ENCODE peak calls at places on chromosomes 4 and X, in ten cellular contexts. J is HCT116, B is IMR-90, X is right lobe of liver, W is tibial nerve, G is cardiac muscle cell, H is mucosa of descending colon, N is lower lobe of right lung, Q is left ventricle myocardium inferior, D is colonic mucosa. O is an unnamed sample.

GRCh38 chr4:6549890-6550620 is 24.9 kb upstream of the MAN2B2 start:
- DNase-seq in Q (peak; percentile 42), G (no peak), N (no peak), X (no peak), H (no peak), J (no peak), B (no peak), W (no peak), D (no peak), O (no peak)

GRCh38 chrX:136310411-136310810 is 9.6 kb downstream of the ADGRG4 start:
- DNase-seq in H (no peak), J (no peak), D (no peak), B (peak; percentile 1), N (no peak), Q (no peak), W (no peak), G (peak; percentile 20), X (no peak), O (no peak)

GRCh38 chr4:143381171-143382118 is 44.8 kb downstream of the GAB1 start:
- DNase-seq in H (peak; percentile 64), J (no peak), B (peak; percentile 93), D (peak; percentile 80), G (peak; percentile 87), W (peak; percentile 76), N (peak; percentile 63), X (peak; percentile 68), Q (peak; percentile 89), O (no peak)

GRCh38 chrX:132908891-132909290 is 49.5 kb downstream of the HS6ST2 start:
- DNase-seq in H (no peak), D (no peak), J (no peak), N (no peak), G (no peak), X (no peak), B (no peak), Q (no peak), W (no peak), O (no peak)

GRCh38 chrX:69319376-69319775 is 154.1 kb upstream of the PJA1 start:
- DNase-seq in H (no peak), B (no peak), J (no peak), N (no peak), X (no peak), G (no peak), W (no peak), D (no peak), Q (no peak), O (no peak)

GRCh38 chr4:126807132-126807531 is 825.6 kb upstream of the INTU start:
- DNase-seq in B (peak; percentile 4), D (no peak), J (no peak), Q (no peak), G (no peak), X (no peak), W (no peak), N (no peak), H (no peak), O (no peak)

GRCh38 chrX:46444011-46444410 is 101.2 kb downstream of the ZNF674 start:
- DNase-seq in J (peak; percentile 74), G (peak; percentile 72), H (no peak), W (no peak), D (no peak), N (no peak), B (peak; percentile 89), X (no peak), Q (no peak), O (no peak)

GRCh38 chr4:99886146-99886545 is 8.1 kb downstream of the LAMTOR3 start:
- DNase-seq in B (peak; percentile 65), H (no peak), J (no peak), D (no peak), X (no peak), Q (no peak), G (peak; percentile 73), W (no peak), N (no peak), O (no peak)

GRCh38 chrX:119174900-119175299 is 47.3 kb upstream of the KIAA1210 start:
- DNase-seq in J (no peak), D (no peak), B (no peak), G (no peak), N (no peak), H (no peak), W (no peak), X (no peak), Q (no peak), O (no peak)

GRCh38 chr4:47525154-47525819 is 40.2 kb downstream of the ATP10D start:
- DNase-seq in N (no peak), H (no peak), Q (no peak), G (peak; percentile 94), W (peak; percentile 49), J (peak; percentile 21), B (peak; percentile 97), D (no peak), X (no peak), O (no peak)

GRCh38 chrX:153830632-153831434 is 489 bp upstream of the PDZD4 start:
- DNase-seq in J (no peak), D (no peak), W (no peak), X (no peak), B (no peak), Q (no peak), N (no peak), H (no peak), G (no peak), O (no peak)

GRCh38 chr4:154551872-154552686 is 1.9 kb upstream of the PLRG1 start:
- DNase-seq in W (peak; percentile 77), G (peak; percentile 87), N (peak; percentile 74), H (peak; percentile 66), X (peak; percentile 67), B (peak; percentile 82), Q (peak; percentile 55), D (peak; percentile 76), J (peak; percentile 79), O (peak; percentile 75)

GRCh38 chrX:9379697-9380551 is 84.9 kb upstream of the TBL1X start:
- DNase-seq in B (peak; percentile 61), J (peak; percentile 32), G (peak; percentile 17), H (no peak), Q (no peak), N (no peak), D (peak; percentile 62), W (no peak), X (no peak), O (no peak)

GRCh38 chrX:48461830-48462229 is 8.2 kb downstream of the SLC38A5 start:
- DNase-seq in X (no peak), H (no peak), J (no peak), D (no peak), B (peak; percentile 12), N (no peak), G (no peak), W (no peak), Q (no peak), O (no peak)

GRCh38 chr4:21768349-21769310 is 179.9 kb downstream of the KCNIP4 start:
- DNase-seq in G (peak; percentile 73), J (peak; percentile 28), B (peak; percentile 52), N (no peak), X (no peak), Q (no peak), D (peak; percentile 24), W (no peak), H (no peak), O (no peak)

GRCh38 chrX:151153086-151153485 is 23.3 kb upstream of the GPR50 start:
- DNase-seq in X (no peak), Q (no peak), G (peak; percentile 7), N (no peak), D (no peak), J (no peak), H (no peak), W (no peak), B (peak; percentile 28), O (no peak)

GRCh38 chr4:23232987-23233386 is 540.2 kb downstream of the GBA3 start:
- DNase-seq in W (no peak), D (no peak), G (peak; percentile 6), Q (no peak), J (no peak), H (no peak), B (no peak), N (no peak), X (no peak), O (no peak)

GRCh38 chrX:73446831-73447230 is at the start of gene CDX4:
- DNase-seq in N (no peak), Q (no peak), D (no peak), J (no peak), G (no peak), B (no peak), X (no peak), H (no peak), W (no peak), O (no peak)

GRCh38 chrX:73448379-73448778 is 1.5 kb downstream of the CDX4 start:
- DNase-seq in G (no peak), W (no peak), J (no peak), D (no peak), X (no peak), N (no peak), Q (no peak), B (no peak), H (no peak), O (no peak)

GRCh38 chrX:73447311-73447794 is 500 bp downstream of the CDX4 start:
- DNase-seq in Q (no peak), W (no peak), N (no peak), B (no peak), X (no peak), G (no peak), J (no peak), H (no peak), D (no peak), O (no peak)
- H3K4me3 ChIP-seq in Q (no peak overlapping the region), W (no peak overlapping the region), N (no peak overlapping the region), B (no peak overlapping the region), X (no peak overlapping the region), G (no peak overlapping the region), J (no peak overlapping the region), H (no peak overlapping the region), D (no peak overlapping the region), O (no peak overlapping the region)

GRCh38 chr4:31692407-31692940 is 972.3 kb downstream of the PCDH7 start:
- DNase-seq in J (peak; percentile 8), Q (no peak), H (no peak), B (no peak), G (peak; percentile 9), W (no peak), N (no peak), D (no peak), X (no peak), O (no peak)
- TF ChIP-seq CTCF in J (peak; percentile 46), Q (peak; percentile 34), H (no peak), B (peak; percentile 21), G (peak; percentile 24), W (no peak), N (no peak), D (no peak), X (no peak), O (no peak)

GRCh38 chr4:921830-922331 is 10.2 kb downstream of the GAK start:
- DNase-seq in J (no peak), D (no peak), G (no peak), X (no peak), B (no peak), W (no peak), Q (no peak), N (peak; percentile 23), H (peak; percentile 45), O (peak; percentile 49)
- H3K4me1 ChIP-seq in J (no peaks in the 10 kb centered on the region), D (no peaks in the 10 kb centered on the region), G (peaks cover 5% of the 10 kb centered on the region), X (no peaks in the 10 kb centered on the region), B (peaks cover 8% of the 10 kb centered on the region), W (no peaks in the 10 kb centered on the region), Q (peaks cover 31% of the 10 kb centered on the region), N (peaks cover 13% of the 10 kb centered on the region), H (peaks cover 7% of the 10 kb centered on the region), O (peaks cover 74% of the 10 kb centered on the region)

DNA sequence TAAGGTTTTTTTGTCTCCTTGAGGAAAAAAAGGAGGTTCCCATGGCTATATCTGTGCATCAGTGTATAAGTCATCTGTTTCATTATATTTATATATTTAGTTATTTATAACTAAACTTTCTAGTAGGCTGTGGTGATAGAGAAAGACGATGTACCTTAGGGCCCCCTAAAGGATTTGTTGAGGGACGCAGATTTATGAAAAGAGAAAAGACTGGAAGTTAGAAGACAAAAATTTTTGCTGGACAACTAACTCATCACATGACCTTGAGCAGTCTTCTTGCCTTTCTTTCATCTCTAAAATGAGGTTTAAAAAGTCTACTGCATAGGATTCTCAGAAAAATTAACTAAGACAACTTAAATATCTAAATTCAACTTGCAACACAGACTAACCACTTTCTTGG is 6.1 kb downstream of the GASK1B start:
- DNase-seq in Q (no peak), B (no peak), D (no peak), N (no peak), J (no peak), X (no peak), W (no peak), G (peak; percentile 62), H (no peak), O (no peak)
- H3K4me3 ChIP-seq in Q (peak overlapping the region; percentile 82), B (no peak overlapping the region), D (no peak overlapping the region), N (no peak overlapping the region), J (no peak overlapping the region), X (no peak overlapping the region), W (no peak overlapping the region), G (no peak overlapping the region), H (no peak overlapping the region), O (no peak overlapping the region)